ENCODE peak calls at places on chromosomes 3 and 15, in six cellular contexts. A, D, Y, K, Q and P are unnamed samples.

GRCh38 chr3:94360982-94361381 is 298.1 kb downstream of the NSUN3 start:
- DNase-seq in A (no peak), D (peak; percentile 24), Y (no peak), K (peak; percentile 41), Q (no peak), P (no peak)

GRCh38 chr3:71809321-71809720 is 24.4 kb upstream of the PROK2 start:
- DNase-seq in A (no peak), D (no peak), Y (no peak), K (no peak), Q (no peak), P (no peak)

GRCh38 chr3:41323455-41323854 is 124.2 kb downstream of the CTNNB1 start:
- DNase-seq in A (no peak), D (no peak), Y (no peak), K (no peak), Q (no peak), P (no peak)

GRCh38 chr3:172098698-172099494 is 59.5 kb downstream of the FNDC3B start:
- DNase-seq in A (no peak), D (no peak), Y (no peak), K (no peak), Q (peak; percentile 80), P (peak; percentile 92)

GRCh38 chr3:6680119-6680806 is 180.7 kb upstream of the GRM7 start:
- DNase-seq in A (no peak), D (no peak), Y (no peak), K (no peak), Q (no peak), P (no peak)

GRCh38 chr15:39592500-39592899 is 11.6 kb downstream of the THBS1 start:
- DNase-seq in A (no peak), D (no peak), Y (peak; percentile 34), K (peak; percentile 40), Q (no peak), P (no peak)

GRCh38 chr3:46971151-46971550 is 5.4 kb downstream of the CCDC12 start:
- DNase-seq in A (no peak), D (no peak), Y (no peak), K (no peak), Q (no peak), P (no peak)

GRCh38 chr3:67804089-67804488 is 149.7 kb upstream of the SUCLG2 start:
- DNase-seq in A (no peak), D (no peak), Y (no peak), K (peak; percentile 9), Q (peak; percentile 12), P (no peak)

GRCh38 chr3:168544097-168544957 is 448.6 kb upstream of the GOLIM4 start:
- DNase-seq in A (no peak), D (no peak), Y (no peak), K (peak; percentile 3), Q (peak; percentile 61), P (no peak)

GRCh38 chr3:168155207-168155785 is 59.6 kb upstream of the GOLIM4 start:
- DNase-seq in A (peak; percentile 19), D (no peak), Y (no peak), K (no peak), Q (no peak), P (no peak)

GRCh38 chr15:41556657-41557056 is 2.4 kb upstream of the TYRO3 start:
- DNase-seq in A (no peak), D (no peak), Y (no peak), K (no peak), Q (no peak), P (no peak)

GRCh38 chr3:117892991-117893390 is 1141.7 kb downstream of the IGSF11 start:
- DNase-seq in A (no peak), D (no peak), Y (peak; percentile 24), K (no peak), Q (no peak), P (no peak)

GRCh38 chr15:71146597-71146996 is 31.3 kb downstream of the THSD4 start:
- DNase-seq in A (no peak), D (no peak), Y (no peak), K (no peak), Q (no peak), P (peak; percentile 11)